ENCODE peak calls at places on chromosomes 1 and 21, in ten cellular contexts. One of them, this sample, is unnamed.

GRCh38 chr1:89780721-89781120 is 40.1 kb upstream of the LRRC8D start:
- DNase-seq in iris pigment epithelial cell: peak; percentile 71
- DNase-seq in NCI-H524 treated with DMSO at 0.1 percent for 48 hours: no peak
- DNase-seq in breast epithelium: no peak
- DNase-seq in cardiac fibroblast: peak; percentile 65
- DNase-seq in amniotic stem cell: peak; percentile 34
- DNase-seq in fibroblast of lung: peak; percentile 56
- DNase-seq in SHP77: no peak
- DNase-seq in EH: peak; percentile 67
- DNase-seq in effector CD4-positive, alpha-beta T cell: no peak
- DNase-seq in this sample: no peak

GRCh38 chr1:2799811-2800663 is 1.5 kb downstream of the TTC34 start:
- DNase-seq in iris pigment epithelial cell: no peak
- DNase-seq in NCI-H524 treated with DMSO at 0.1 percent for 48 hours: no peak
- DNase-seq in breast epithelium: no peak
- DNase-seq in cardiac fibroblast: no peak
- DNase-seq in amniotic stem cell: no peak
- DNase-seq in fibroblast of lung: no peak
- DNase-seq in SHP77: no peak
- DNase-seq in EH: no peak
- DNase-seq in effector CD4-positive, alpha-beta T cell: no peak
- DNase-seq in this sample: no peak

GRCh38 chr1:183932412-183932811 is 105.1 kb downstream of the COLGALT2 start:
- DNase-seq in iris pigment epithelial cell: peak; percentile 91
- DNase-seq in NCI-H524 treated with DMSO at 0.1 percent for 48 hours: no peak
- DNase-seq in breast epithelium: no peak
- DNase-seq in cardiac fibroblast: peak; percentile 81
- DNase-seq in amniotic stem cell: peak; percentile 41
- DNase-seq in fibroblast of lung: peak; percentile 93
- DNase-seq in SHP77: no peak
- DNase-seq in EH: peak; percentile 88
- DNase-seq in effector CD4-positive, alpha-beta T cell: no peak
- DNase-seq in this sample: no peak

GRCh38 chr21:32726742-32727477 is 903 bp downstream of the SYNJ1 start:
- DNase-seq in iris pigment epithelial cell: peak; percentile 39
- DNase-seq in NCI-H524 treated with DMSO at 0.1 percent for 48 hours: peak; percentile 13
- DNase-seq in breast epithelium: no peak
- DNase-seq in cardiac fibroblast: peak; percentile 43
- DNase-seq in amniotic stem cell: no peak
- DNase-seq in fibroblast of lung: peak; percentile 21
- DNase-seq in SHP77: no peak
- DNase-seq in EH: peak; percentile 42
- DNase-seq in effector CD4-positive, alpha-beta T cell: no peak
- DNase-seq in this sample: no peak

GRCh38 chr1:15916417-15916816 is 59.5 kb downstream of the ZBTB17 start:
- DNase-seq in iris pigment epithelial cell: peak; percentile 38
- DNase-seq in NCI-H524 treated with DMSO at 0.1 percent for 48 hours: no peak
- DNase-seq in breast epithelium: no peak
- DNase-seq in cardiac fibroblast: peak; percentile 30
- DNase-seq in amniotic stem cell: no peak
- DNase-seq in fibroblast of lung: peak; percentile 23
- DNase-seq in SHP77: no peak
- DNase-seq in EH: peak; percentile 64
- DNase-seq in effector CD4-positive, alpha-beta T cell: no peak
- DNase-seq in this sample: no peak

GRCh38 chr1:206672844-206673758 is 11.6 kb upstream of the MAPKAPK2 start:
- DNase-seq in iris pigment epithelial cell: peak; percentile 59
- DNase-seq in NCI-H524 treated with DMSO at 0.1 percent for 48 hours: no peak
- DNase-seq in breast epithelium: no peak
- DNase-seq in cardiac fibroblast: peak; percentile 68
- DNase-seq in amniotic stem cell: no peak
- DNase-seq in fibroblast of lung: peak; percentile 42
- DNase-seq in SHP77: no peak
- DNase-seq in EH: peak; percentile 53
- DNase-seq in effector CD4-positive, alpha-beta T cell: no peak
- DNase-seq in this sample: no peak

GRCh38 chr1:150696590-150696989 is 364 bp downstream of the GOLPH3L start:
- DNase-seq in iris pigment epithelial cell: peak; percentile 5
- DNase-seq in NCI-H524 treated with DMSO at 0.1 percent for 48 hours: no peak
- DNase-seq in breast epithelium: no peak
- DNase-seq in cardiac fibroblast: peak; percentile 3
- DNase-seq in amniotic stem cell: no peak
- DNase-seq in fibroblast of lung: no peak
- DNase-seq in SHP77: no peak
- DNase-seq in EH: peak; percentile 11
- DNase-seq in effector CD4-positive, alpha-beta T cell: no peak
- DNase-seq in this sample: no peak

GRCh38 chr21:36835383-36835795 is 131.1 kb downstream of the HLCS start:
- DNase-seq in iris pigment epithelial cell: no peak
- DNase-seq in NCI-H524 treated with DMSO at 0.1 percent for 48 hours: no peak
- DNase-seq in breast epithelium: no peak
- DNase-seq in cardiac fibroblast: no peak
- DNase-seq in amniotic stem cell: no peak
- DNase-seq in fibroblast of lung: no peak
- DNase-seq in SHP77: peak; percentile 34
- DNase-seq in EH: peak; percentile 61
- DNase-seq in effector CD4-positive, alpha-beta T cell: no peak
- DNase-seq in this sample: no peak

GRCh38 chr1:190244406-190244805 is 233.3 kb downstream of the BRINP3 start:
- DNase-seq in iris pigment epithelial cell: no peak
- DNase-seq in NCI-H524 treated with DMSO at 0.1 percent for 48 hours: no peak
- DNase-seq in breast epithelium: no peak
- DNase-seq in cardiac fibroblast: no peak
- DNase-seq in amniotic stem cell: no peak
- DNase-seq in fibroblast of lung: no peak
- DNase-seq in SHP77: no peak
- DNase-seq in EH: no peak
- DNase-seq in effector CD4-positive, alpha-beta T cell: no peak
- DNase-seq in this sample: no peak

GRCh38 chr1:58862728-58863385 is 79.0 kb upstream of the JUN start:
- DNase-seq in iris pigment epithelial cell: no peak
- DNase-seq in NCI-H524 treated with DMSO at 0.1 percent for 48 hours: no peak
- DNase-seq in breast epithelium: no peak
- DNase-seq in cardiac fibroblast: no peak
- DNase-seq in amniotic stem cell: no peak
- DNase-seq in fibroblast of lung: no peak
- DNase-seq in SHP77: no peak
- DNase-seq in EH: peak; percentile 19
- DNase-seq in effector CD4-positive, alpha-beta T cell: no peak
- DNase-seq in this sample: no peak

GRCh38 chr1:905071-905749 is 18.5 kb upstream of the SAMD11 start:
- DNase-seq in iris pigment epithelial cell: no peak
- DNase-seq in NCI-H524 treated with DMSO at 0.1 percent for 48 hours: no peak
- DNase-seq in breast epithelium: peak; percentile 55
- DNase-seq in cardiac fibroblast: peak; percentile 22
- DNase-seq in amniotic stem cell: no peak
- DNase-seq in fibroblast of lung: peak; percentile 47
- DNase-seq in SHP77: no peak
- DNase-seq in EH: peak; percentile 58
- DNase-seq in effector CD4-positive, alpha-beta T cell: no peak
- DNase-seq in this sample: peak; percentile 57

This sample was measured in H9.